ENCODE peak calls at places on chromosomes 13 and 19, in four cellular contexts. One of them, this sample, is unnamed.

GRCh38 chr19:14315433-14315832 is 65.8 kb upstream of the ADGRE5 start:
- DNase-seq in cardiac muscle cell: no peak
- DNase-seq in effector memory CD4-positive, alpha-beta T cell: no peak
- DNase-seq in uterus: no peak
- DNase-seq in this sample: no peak

GRCh38 chr19:41776700-41777099 is 19.7 kb upstream of the CEACAM3 start:
- DNase-seq in cardiac muscle cell: no peak
- DNase-seq in effector memory CD4-positive, alpha-beta T cell: no peak
- DNase-seq in uterus: no peak
- DNase-seq in this sample: no peak

GRCh38 chr13:101264931-101265330 is 151.4 kb downstream of the NALCN start:
- DNase-seq in cardiac muscle cell: no peak
- DNase-seq in effector memory CD4-positive, alpha-beta T cell: no peak
- DNase-seq in uterus: no peak
- DNase-seq in this sample: no peak

GRCh38 chr13:20274466-20274865 is 42.3 kb upstream of the GJB6 start:
- DNase-seq in cardiac muscle cell: no peak
- DNase-seq in effector memory CD4-positive, alpha-beta T cell: no peak
- DNase-seq in uterus: no peak
- DNase-seq in this sample: peak; percentile 67

GRCh38 chr13:97921146-97921776 is 32.2 kb upstream of the IPO5 start:
- DNase-seq in cardiac muscle cell: no peak
- DNase-seq in effector memory CD4-positive, alpha-beta T cell: no peak
- DNase-seq in uterus: no peak
- DNase-seq in this sample: no peak

GRCh38 chr13:46778879-46779278 is 18.1 kb downstream of the ESD start:
- DNase-seq in cardiac muscle cell: no peak
- DNase-seq in effector memory CD4-positive, alpha-beta T cell: no peak
- DNase-seq in uterus: no peak
- DNase-seq in this sample: no peak

GRCh38 chr13:40206241-40207109 is 460.0 kb downstream of the FOXO1 start:
- DNase-seq in cardiac muscle cell: no peak
- DNase-seq in effector memory CD4-positive, alpha-beta T cell: no peak
- DNase-seq in uterus: no peak
- DNase-seq in this sample: no peak

GRCh38 chr13:83215627-83216026 is 666.6 kb downstream of the SLITRK1 start:
- DNase-seq in cardiac muscle cell: no peak
- DNase-seq in effector memory CD4-positive, alpha-beta T cell: no peak
- DNase-seq in uterus: no peak
- DNase-seq in this sample: no peak

GRCh38 chr19:17243854-17244617 is 1.7 kb downstream of the NR2F6 start:
- DNase-seq in cardiac muscle cell: peak; percentile 58
- DNase-seq in effector memory CD4-positive, alpha-beta T cell: no peak
- DNase-seq in uterus: peak; percentile 56
- DNase-seq in this sample: peak; percentile 77

GRCh38 chr19:2424686-2425621 is 2.4 kb downstream of the TIMM13 start:
- DNase-seq in cardiac muscle cell: peak; percentile 65
- DNase-seq in effector memory CD4-positive, alpha-beta T cell: no peak
- DNase-seq in uterus: no peak
- DNase-seq in this sample: no peak

GRCh38 chr13:95075506-95075905 is 225.7 kb downstream of the ABCC4 start:
- DNase-seq in cardiac muscle cell: no peak
- DNase-seq in effector memory CD4-positive, alpha-beta T cell: no peak
- DNase-seq in uterus: no peak
- DNase-seq in this sample: no peak

GRCh38 chr19:15074371-15074770 is 7.6 kb upstream of the OR1I1 start:
- DNase-seq in cardiac muscle cell: no peak
- DNase-seq in effector memory CD4-positive, alpha-beta T cell: no peak
- DNase-seq in uterus: no peak
- DNase-seq in this sample: no peak

GRCh38 chr13:33272531-33273124 is 12.9 kb downstream of the STARD13 start:
- DNase-seq in cardiac muscle cell: no peak
- DNase-seq in effector memory CD4-positive, alpha-beta T cell: no peak
- DNase-seq in uterus: no peak
- DNase-seq in this sample: no peak

GRCh38 chr19:42122691-42123607 is 9.3 kb downstream of the POU2F2 start:
- DNase-seq in cardiac muscle cell: no peak
- DNase-seq in effector memory CD4-positive, alpha-beta T cell: peak; percentile 8
- DNase-seq in uterus: no peak
- DNase-seq in this sample: no peak

GRCh38 chr19:45585158-45585577 is 566 bp upstream of the OPA3 start:
- DNase-seq in cardiac muscle cell: no peak
- DNase-seq in effector memory CD4-positive, alpha-beta T cell: no peak
- DNase-seq in uterus: no peak
- DNase-seq in this sample: no peak

GRCh38 chr19:1621021-1621420 is 15.8 kb upstream of the UQCR11 start:
- DNase-seq in cardiac muscle cell: no peak
- DNase-seq in effector memory CD4-positive, alpha-beta T cell: no peak
- DNase-seq in uterus: no peak
- DNase-seq in this sample: no peak

GRCh38 chr13:39538826-39539555 is 64.0 kb downstream of the LHFPL6 start:
- DNase-seq in cardiac muscle cell: no peak
- DNase-seq in effector memory CD4-positive, alpha-beta T cell: no peak
- DNase-seq in uterus: no peak
- DNase-seq in this sample: no peak

GRCh38 chr19:58560921-58561320 is 2.5 kb upstream of the UBE2M start:
- DNase-seq in cardiac muscle cell: no peak
- DNase-seq in effector memory CD4-positive, alpha-beta T cell: no peak
- DNase-seq in uterus: no peak
- DNase-seq in this sample: no peak

GRCh38 chr13:26784704-26785639 is 24.4 kb upstream of the GPR12 start:
- DNase-seq in cardiac muscle cell: no peak
- DNase-seq in effector memory CD4-positive, alpha-beta T cell: no peak
- DNase-seq in uterus: no peak
- DNase-seq in this sample: no peak

GRCh38 chr13:76210262-76210661 is 574.1 kb downstream of the LMO7 start:
- DNase-seq in cardiac muscle cell: peak; percentile 39
- DNase-seq in effector memory CD4-positive, alpha-beta T cell: no peak
- DNase-seq in uterus: no peak
- DNase-seq in this sample: peak; percentile 76

GRCh38 chr19:5037936-5038335 is 69.0 kb downstream of the KDM4B start:
- DNase-seq in cardiac muscle cell: no peak
- DNase-seq in effector memory CD4-positive, alpha-beta T cell: no peak
- DNase-seq in uterus: no peak
- DNase-seq in this sample: no peak
- H3K27ac ChIP-seq in cardiac muscle cell: peak overlapping the region; percentile 85
- H3K27ac ChIP-seq in effector memory CD4-positive, alpha-beta T cell: no peak overlapping the region
- H3K27ac ChIP-seq in uterus: no peak overlapping the region
- H3K27ac ChIP-seq in this sample: no peak overlapping the region

GRCh38 chr13:37293295-37293694 is 187.8 kb upstream of the CSNK1A1L start:
- DNase-seq in cardiac muscle cell: no peak
- DNase-seq in effector memory CD4-positive, alpha-beta T cell: no peak
- DNase-seq in uterus: no peak
- DNase-seq in this sample: no peak

GRCh38 chr13:37295573-37295972 is 190.1 kb upstream of the CSNK1A1L start:
- DNase-seq in cardiac muscle cell: no peak
- DNase-seq in effector memory CD4-positive, alpha-beta T cell: no peak
- DNase-seq in uterus: no peak
- DNase-seq in this sample: no peak

GRCh38 chr13:37290691-37291090 is 185.2 kb upstream of the CSNK1A1L start:
- DNase-seq in cardiac muscle cell: no peak
- DNase-seq in effector memory CD4-positive, alpha-beta T cell: no peak
- DNase-seq in uterus: no peak
- DNase-seq in this sample: no peak

GRCh38 chr13:37289212-37289935 is 183.9 kb upstream of the CSNK1A1L start:
- DNase-seq in cardiac muscle cell: no peak
- DNase-seq in effector memory CD4-positive, alpha-beta T cell: no peak
- DNase-seq in uterus: no peak
- DNase-seq in this sample: no peak

DNA sequence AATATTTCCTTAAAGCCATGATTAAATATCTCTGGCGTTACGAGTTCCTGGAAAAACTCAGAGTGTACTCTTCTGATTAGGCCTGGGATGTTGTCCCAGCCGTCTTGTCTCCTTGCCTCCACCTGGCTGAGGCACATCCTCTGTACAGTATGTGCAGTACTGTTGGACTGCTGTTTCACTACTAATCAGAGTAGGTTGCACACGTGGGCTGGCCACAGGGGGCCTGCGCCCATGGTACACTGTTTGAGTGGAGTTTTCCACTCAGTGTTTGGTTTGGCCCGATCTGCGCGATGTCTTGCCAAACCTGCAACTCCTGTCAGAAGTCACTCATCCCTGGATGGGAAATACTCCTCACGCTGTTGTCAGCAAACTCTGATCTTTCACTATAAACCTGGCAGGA is 189.6 kb upstream of the CSNK1A1L start:
- DNase-seq in cardiac muscle cell: no peak
- DNase-seq in effector memory CD4-positive, alpha-beta T cell: no peak
- DNase-seq in uterus: no peak
- DNase-seq in this sample: peak; percentile 5
- H3K27ac ChIP-seq in cardiac muscle cell: no peak overlapping the region
- H3K27ac ChIP-seq in effector memory CD4-positive, alpha-beta T cell: no peak overlapping the region
- H3K27ac ChIP-seq in uterus: no peak overlapping the region
- H3K27ac ChIP-seq in this sample: no peak overlapping the region

GRCh38 chr19:10928563-10929401 is at the start of the genes TIMM29 and YIPF2:
- DNase-seq in cardiac muscle cell: peak; percentile 98
- DNase-seq in effector memory CD4-positive, alpha-beta T cell: peak; percentile 91
- DNase-seq in uterus: peak; percentile 98
- DNase-seq in this sample: peak; percentile 99
- H3K27ac ChIP-seq in cardiac muscle cell: peak within 1 kb of the TSS; percentile 75
- H3K27ac ChIP-seq in effector memory CD4-positive, alpha-beta T cell: peak within 1 kb of the TSS; percentile 75
- H3K27ac ChIP-seq in uterus: peak within 1 kb of the TSS; percentile 79
- H3K27ac ChIP-seq in this sample: peak within 1 kb of the TSS; percentile 75

GRCh38 chr19:43561144-43561970 is 14.0 kb downstream of the XRCC1 start:
- DNase-seq in cardiac muscle cell: no peak
- DNase-seq in effector memory CD4-positive, alpha-beta T cell: no peak
- DNase-seq in uterus: no peak
- DNase-seq in this sample: no peak
- H3K27ac ChIP-seq in cardiac muscle cell: no peak overlapping the region
- H3K27ac ChIP-seq in effector memory CD4-positive, alpha-beta T cell: peak overlapping the region; percentile 71
- H3K27ac ChIP-seq in uterus: no peak overlapping the region
- H3K27ac ChIP-seq in this sample: no peak overlapping the region

GRCh38 chr19:29478578-29479565 is 46.9 kb upstream of the VSTM2B start:
- DNase-seq in cardiac muscle cell: peak; percentile 65
- DNase-seq in effector memory CD4-positive, alpha-beta T cell: no peak
- DNase-seq in uterus: no peak
- DNase-seq in this sample: no peak
- H3K27ac ChIP-seq in cardiac muscle cell: no peak overlapping the region
- H3K27ac ChIP-seq in effector memory CD4-positive, alpha-beta T cell: no peak overlapping the region
- H3K27ac ChIP-seq in uterus: no peak overlapping the region
- H3K27ac ChIP-seq in this sample: no peak overlapping the region